ENCODE peak calls at places on chromosomes 4 and X, in nine cellular contexts. One of them, this sample, is unnamed.
A peak's percentile ranks its signal among the peaks of the same experiment; 100 is the strongest.

GRCh38 chr4:142353149-142353738 is 492.9 kb downstream of the INPP4B start:
- DNase-seq in NB4: peak; percentile 42
- DNase-seq in HCT116: peak; percentile 69
- DNase-seq in GM13977: no peak
- DNase-seq in tibial nerve: no peak
- DNase-seq in HCEC 1CT: peak; percentile 65
- DNase-seq in activated T-cell treated with anti-CD3 and anti-CD28 coated beads for 1 hour: no peak
- DNase-seq in left ventricle myocardium inferior: no peak
- DNase-seq in NCI-H1930: peak; percentile 12
- DNase-seq in this sample: peak; percentile 66

GRCh38 chr4:74446193-74446868 is 1.4 kb downstream of the AREG start:
- DNase-seq in NB4: no peak
- DNase-seq in HCT116: no peak
- DNase-seq in GM13977: no peak
- DNase-seq in tibial nerve: no peak
- DNase-seq in HCEC 1CT: no peak
- DNase-seq in activated T-cell treated with anti-CD3 and anti-CD28 coated beads for 1 hour: no peak
- DNase-seq in left ventricle myocardium inferior: no peak
- DNase-seq in NCI-H1930: no peak
- DNase-seq in this sample: no peak

GRCh38 chr4:59553739-59554126 is 1646.4 kb upstream of the ADGRL3 start:
- DNase-seq in NB4: no peak
- DNase-seq in HCT116: no peak
- DNase-seq in GM13977: no peak
- DNase-seq in tibial nerve: no peak
- DNase-seq in HCEC 1CT: no peak
- DNase-seq in activated T-cell treated with anti-CD3 and anti-CD28 coated beads for 1 hour: no peak
- DNase-seq in left ventricle myocardium inferior: no peak
- DNase-seq in NCI-H1930: no peak
- DNase-seq in this sample: peak; percentile 47

GRCh38 chrX:31251336-31251735 is 179.5 kb upstream of the FTHL17 start:
- DNase-seq in NB4: no peak
- DNase-seq in HCT116: no peak
- DNase-seq in GM13977: no peak
- DNase-seq in tibial nerve: no peak
- DNase-seq in HCEC 1CT: peak; percentile 48
- DNase-seq in activated T-cell treated with anti-CD3 and anti-CD28 coated beads for 1 hour: no peak
- DNase-seq in left ventricle myocardium inferior: no peak
- DNase-seq in NCI-H1930: no peak
- DNase-seq in this sample: no peak

GRCh38 chr4:132076829-132077228 is 1072.3 kb upstream of the PCDH10 start:
- DNase-seq in NB4: no peak
- DNase-seq in HCT116: no peak
- DNase-seq in GM13977: no peak
- DNase-seq in tibial nerve: no peak
- DNase-seq in HCEC 1CT: no peak
- DNase-seq in activated T-cell treated with anti-CD3 and anti-CD28 coated beads for 1 hour: no peak
- DNase-seq in left ventricle myocardium inferior: no peak
- DNase-seq in NCI-H1930: no peak
- DNase-seq in this sample: no peak

GRCh38 chrX:151871244-151871643 is 41.4 kb upstream of the MAGEA4 start:
- DNase-seq in NB4: no peak
- DNase-seq in HCT116: peak; percentile 38
- DNase-seq in GM13977: no peak
- DNase-seq in tibial nerve: no peak
- DNase-seq in HCEC 1CT: peak; percentile 86
- DNase-seq in activated T-cell treated with anti-CD3 and anti-CD28 coated beads for 1 hour: no peak
- DNase-seq in left ventricle myocardium inferior: no peak
- DNase-seq in NCI-H1930: no peak
- DNase-seq in this sample: no peak

GRCh38 chrX:39425124-39425806 is 624.0 kb downstream of the MID1IP1 start:
- DNase-seq in NB4: no peak
- DNase-seq in HCT116: no peak
- DNase-seq in GM13977: no peak
- DNase-seq in tibial nerve: no peak
- DNase-seq in HCEC 1CT: no peak
- DNase-seq in activated T-cell treated with anti-CD3 and anti-CD28 coated beads for 1 hour: no peak
- DNase-seq in left ventricle myocardium inferior: no peak
- DNase-seq in NCI-H1930: no peak
- DNase-seq in this sample: no peak

GRCh38 chrX:11750051-11750450 is 8.0 kb upstream of the MSL3 start:
- DNase-seq in NB4: no peak
- DNase-seq in HCT116: no peak
- DNase-seq in GM13977: no peak
- DNase-seq in tibial nerve: no peak
- DNase-seq in HCEC 1CT: no peak
- DNase-seq in activated T-cell treated with anti-CD3 and anti-CD28 coated beads for 1 hour: no peak
- DNase-seq in left ventricle myocardium inferior: no peak
- DNase-seq in NCI-H1930: no peak
- DNase-seq in this sample: no peak

GRCh38 chr4:22869235-22869634 is 176.5 kb downstream of the GBA3 start:
- DNase-seq in NB4: peak; percentile 27
- DNase-seq in HCT116: no peak
- DNase-seq in GM13977: no peak
- DNase-seq in tibial nerve: no peak
- DNase-seq in HCEC 1CT: no peak
- DNase-seq in activated T-cell treated with anti-CD3 and anti-CD28 coated beads for 1 hour: no peak
- DNase-seq in left ventricle myocardium inferior: no peak
- DNase-seq in NCI-H1930: no peak
- DNase-seq in this sample: peak; percentile 6

GRCh38 chr4:75823812-75824211 is 78.4 kb downstream of the PPEF2 start:
- DNase-seq in NB4: no peak
- DNase-seq in HCT116: no peak
- DNase-seq in GM13977: no peak
- DNase-seq in tibial nerve: no peak
- DNase-seq in HCEC 1CT: no peak
- DNase-seq in activated T-cell treated with anti-CD3 and anti-CD28 coated beads for 1 hour: no peak
- DNase-seq in left ventricle myocardium inferior: no peak
- DNase-seq in NCI-H1930: no peak
- DNase-seq in this sample: no peak

GRCh38 chr4:26454961-26455360 is 35.3 kb downstream of the CCKAR start:
- DNase-seq in NB4: no peak
- DNase-seq in HCT116: no peak
- DNase-seq in GM13977: no peak
- DNase-seq in tibial nerve: no peak
- DNase-seq in HCEC 1CT: no peak
- DNase-seq in activated T-cell treated with anti-CD3 and anti-CD28 coated beads for 1 hour: no peak
- DNase-seq in left ventricle myocardium inferior: no peak
- DNase-seq in NCI-H1930: no peak
- DNase-seq in this sample: no peak

GRCh38 chr4:61211781-61212180 is 11.7 kb downstream of the ADGRL3 start:
- DNase-seq in NB4: no peak
- DNase-seq in HCT116: no peak
- DNase-seq in GM13977: no peak
- DNase-seq in tibial nerve: no peak
- DNase-seq in HCEC 1CT: no peak
- DNase-seq in activated T-cell treated with anti-CD3 and anti-CD28 coated beads for 1 hour: no peak
- DNase-seq in left ventricle myocardium inferior: no peak
- DNase-seq in NCI-H1930: no peak
- DNase-seq in this sample: no peak

GRCh38 chr4:108193891-108194672 is 25.4 kb upstream of the LEF1 start:
- DNase-seq in NB4: no peak
- DNase-seq in HCT116: no peak
- DNase-seq in GM13977: no peak
- DNase-seq in tibial nerve: no peak
- DNase-seq in HCEC 1CT: no peak
- DNase-seq in activated T-cell treated with anti-CD3 and anti-CD28 coated beads for 1 hour: no peak
- DNase-seq in left ventricle myocardium inferior: no peak
- DNase-seq in NCI-H1930: peak; percentile 79
- DNase-seq in this sample: no peak

GRCh38 chr4:41380758-41381157 is 124.0 kb downstream of the UCHL1 start:
- DNase-seq in NB4: no peak
- DNase-seq in HCT116: no peak
- DNase-seq in GM13977: no peak
- DNase-seq in tibial nerve: no peak
- DNase-seq in HCEC 1CT: peak; percentile 5
- DNase-seq in activated T-cell treated with anti-CD3 and anti-CD28 coated beads for 1 hour: no peak
- DNase-seq in left ventricle myocardium inferior: no peak
- DNase-seq in NCI-H1930: no peak
- DNase-seq in this sample: no peak

GRCh38 chrX:7582191-7582590 is 260.8 kb upstream of the VCX start:
- DNase-seq in NB4: no peak
- DNase-seq in HCT116: no peak
- DNase-seq in GM13977: no peak
- DNase-seq in tibial nerve: no peak
- DNase-seq in HCEC 1CT: no peak
- DNase-seq in activated T-cell treated with anti-CD3 and anti-CD28 coated beads for 1 hour: no peak
- DNase-seq in left ventricle myocardium inferior: no peak
- DNase-seq in NCI-H1930: no peak
- DNase-seq in this sample: no peak

GRCh38 chr4:108744307-108744706 is 18.5 kb downstream of the ETNPPL start:
- DNase-seq in NB4: no peak
- DNase-seq in HCT116: no peak
- DNase-seq in GM13977: no peak
- DNase-seq in tibial nerve: no peak
- DNase-seq in HCEC 1CT: no peak
- DNase-seq in activated T-cell treated with anti-CD3 and anti-CD28 coated beads for 1 hour: no peak
- DNase-seq in left ventricle myocardium inferior: no peak
- DNase-seq in NCI-H1930: no peak
- DNase-seq in this sample: no peak

GRCh38 chr4:8907596-8908205 is 36.1 kb upstream of the HMX1 start:
- DNase-seq in NB4: no peak
- DNase-seq in HCT116: no peak
- DNase-seq in GM13977: no peak
- DNase-seq in tibial nerve: no peak
- DNase-seq in HCEC 1CT: no peak
- DNase-seq in activated T-cell treated with anti-CD3 and anti-CD28 coated beads for 1 hour: no peak
- DNase-seq in left ventricle myocardium inferior: no peak
- DNase-seq in NCI-H1930: no peak
- DNase-seq in this sample: peak; percentile 2

GRCh38 chr4:188002346-188002745 is 6.8 kb downstream of the ZFP42 start:
- DNase-seq in NB4: no peak
- DNase-seq in HCT116: no peak
- DNase-seq in GM13977: no peak
- DNase-seq in tibial nerve: no peak
- DNase-seq in HCEC 1CT: no peak
- DNase-seq in activated T-cell treated with anti-CD3 and anti-CD28 coated beads for 1 hour: no peak
- DNase-seq in left ventricle myocardium inferior: no peak
- DNase-seq in NCI-H1930: no peak
- DNase-seq in this sample: no peak

GRCh38 chr4:140344111-140344510 is 29.3 kb upstream of the SCOC start:
- DNase-seq in NB4: no peak
- DNase-seq in HCT116: no peak
- DNase-seq in GM13977: no peak
- DNase-seq in tibial nerve: no peak
- DNase-seq in HCEC 1CT: no peak
- DNase-seq in activated T-cell treated with anti-CD3 and anti-CD28 coated beads for 1 hour: no peak
- DNase-seq in left ventricle myocardium inferior: no peak
- DNase-seq in NCI-H1930: no peak
- DNase-seq in this sample: no peak

GRCh38 chrX:30589146-30589888 is 11.8 kb upstream of the TASL start:
- DNase-seq in NB4: peak; percentile 58
- DNase-seq in HCT116: no peak
- DNase-seq in GM13977: no peak
- DNase-seq in tibial nerve: no peak
- DNase-seq in HCEC 1CT: no peak
- DNase-seq in activated T-cell treated with anti-CD3 and anti-CD28 coated beads for 1 hour: no peak
- DNase-seq in left ventricle myocardium inferior: no peak
- DNase-seq in NCI-H1930: no peak
- DNase-seq in this sample: no peak

GRCh38 chrX:48573690-48574269 is 504 bp upstream of the RBM3 start:
- DNase-seq in NB4: no peak
- DNase-seq in HCT116: no peak
- DNase-seq in GM13977: no peak
- DNase-seq in tibial nerve: peak; percentile 15
- DNase-seq in HCEC 1CT: no peak
- DNase-seq in activated T-cell treated with anti-CD3 and anti-CD28 coated beads for 1 hour: no peak
- DNase-seq in left ventricle myocardium inferior: peak; percentile 38
- DNase-seq in NCI-H1930: peak; percentile 32
- DNase-seq in this sample: peak; percentile 77

GRCh38 chr4:185793716-185794115 is 18.3 kb downstream of the SORBS2 start:
- DNase-seq in NB4: no peak
- DNase-seq in HCT116: no peak
- DNase-seq in GM13977: no peak
- DNase-seq in tibial nerve: no peak
- DNase-seq in HCEC 1CT: no peak
- DNase-seq in activated T-cell treated with anti-CD3 and anti-CD28 coated beads for 1 hour: no peak
- DNase-seq in left ventricle myocardium inferior: no peak
- DNase-seq in NCI-H1930: no peak
- DNase-seq in this sample: no peak

GRCh38 chr4:23305026-23305425 is 584.8 kb downstream of the PPARGC1A start:
- DNase-seq in NB4: no peak
- DNase-seq in HCT116: no peak
- DNase-seq in GM13977: no peak
- DNase-seq in tibial nerve: no peak
- DNase-seq in HCEC 1CT: no peak
- DNase-seq in activated T-cell treated with anti-CD3 and anti-CD28 coated beads for 1 hour: no peak
- DNase-seq in left ventricle myocardium inferior: no peak
- DNase-seq in NCI-H1930: no peak
- DNase-seq in this sample: no peak

GRCh38 chr4:40180356-40180755 is 16.5 kb upstream of the RHOH start:
- DNase-seq in NB4: peak; percentile 80
- DNase-seq in HCT116: peak; percentile 1
- DNase-seq in GM13977: no peak
- DNase-seq in tibial nerve: no peak
- DNase-seq in HCEC 1CT: peak; percentile 87
- DNase-seq in activated T-cell treated with anti-CD3 and anti-CD28 coated beads for 1 hour: no peak
- DNase-seq in left ventricle myocardium inferior: no peak
- DNase-seq in NCI-H1930: no peak
- DNase-seq in this sample: no peak

GRCh38 chr4:168694669-168695068 is 197.8 kb downstream of the PALLD start:
- DNase-seq in NB4: no peak
- DNase-seq in HCT116: no peak
- DNase-seq in GM13977: no peak
- DNase-seq in tibial nerve: no peak
- DNase-seq in HCEC 1CT: no peak
- DNase-seq in activated T-cell treated with anti-CD3 and anti-CD28 coated beads for 1 hour: no peak
- DNase-seq in left ventricle myocardium inferior: no peak
- DNase-seq in NCI-H1930: no peak
- DNase-seq in this sample: peak; percentile 12

GRCh38 chr4:86160423-86160822 is 199.4 kb downstream of the MAPK10 start:
- DNase-seq in NB4: no peak
- DNase-seq in HCT116: no peak
- DNase-seq in GM13977: no peak
- DNase-seq in tibial nerve: no peak
- DNase-seq in HCEC 1CT: no peak
- DNase-seq in activated T-cell treated with anti-CD3 and anti-CD28 coated beads for 1 hour: no peak
- DNase-seq in left ventricle myocardium inferior: no peak
- DNase-seq in NCI-H1930: no peak
- DNase-seq in this sample: no peak

GRCh38 chr4:6746721-6747689 is 31.0 kb downstream of the BLOC1S4 start:
- DNase-seq in NB4: no peak
- DNase-seq in HCT116: no peak
- DNase-seq in GM13977: no peak
- DNase-seq in tibial nerve: no peak
- DNase-seq in HCEC 1CT: no peak
- DNase-seq in activated T-cell treated with anti-CD3 and anti-CD28 coated beads for 1 hour: no peak
- DNase-seq in left ventricle myocardium inferior: peak; percentile 43
- DNase-seq in NCI-H1930: no peak
- DNase-seq in this sample: no peak

GRCh38 chr4:62225972-62226371 is 1025.8 kb downstream of the ADGRL3 start:
- DNase-seq in NB4: no peak
- DNase-seq in HCT116: no peak
- DNase-seq in GM13977: no peak
- DNase-seq in tibial nerve: no peak
- DNase-seq in HCEC 1CT: no peak
- DNase-seq in activated T-cell treated with anti-CD3 and anti-CD28 coated beads for 1 hour: no peak
- DNase-seq in left ventricle myocardium inferior: no peak
- DNase-seq in NCI-H1930: no peak
- DNase-seq in this sample: peak; percentile 72

GRCh38 chr4:29052266-29052665 is 1667.9 kb upstream of the PCDH7 start:
- DNase-seq in NB4: no peak
- DNase-seq in HCT116: no peak
- DNase-seq in GM13977: no peak
- DNase-seq in tibial nerve: no peak
- DNase-seq in HCEC 1CT: no peak
- DNase-seq in activated T-cell treated with anti-CD3 and anti-CD28 coated beads for 1 hour: no peak
- DNase-seq in left ventricle myocardium inferior: no peak
- DNase-seq in NCI-H1930: no peak
- DNase-seq in this sample: no peak

This sample was measured in SJCRH30.